ENCODE peak calls at places on chromosomes 11 and 22, in nine cellular contexts. H is mucosa of descending colon; K is stimulated activated CD4-positive, alpha-beta T cell treated with anti-CD3 and anti-CD28 coated beads, Interleukin-1b, Interleukin-23, amount 100 ng/mL, for 1 hour; V is activated CD4-positive, alpha-beta T cell treated with anti-CD3 and anti-CD28 coated beads for 36 hours; Q is mesothelial cell of epicardium; C is CD8-positive, alpha-beta memory T cell; A is iris pigment epithelial cell; Z is activated CD8-positive, alpha-beta memory T cell treated with anti-CD3 and anti-CD28 coated beads for 4 hours; G is cardiac fibroblast. Y is an unnamed sample.

GRCh38 chr11:62140302-62141110 is 16.7 kb downstream of the INCENP start:
- DNase-seq in H (no peak), K (no peak), V (no peak), Q (no peak), C (no peak), A (no peak), Z (no peak), G (no peak), Y (peak)

GRCh38 chr11:110032257-110032656 is 60.9 kb upstream of the ZC3H12C start:
- DNase-seq in H (no peak), K (no peak), V (no peak), Q (no peak), C (no peak), A (no peak), Z (no peak), G (no peak), Y (no peak)

GRCh38 chr11:12771875-12772274 is 97.7 kb downstream of the TEAD1 start:
- DNase-seq in H (no peak), K (no peak), V (no peak), Q (no peak), C (no peak), A (peak), Z (no peak), G (peak), Y (no peak)

GRCh38 chr22:48431014-48431413 is 1396.7 kb downstream of the BRD1 start:
- DNase-seq in H (no peak), K (no peak), V (no peak), Q (no peak), C (no peak), A (no peak), Z (no peak), G (no peak), Y (no peak)

GRCh38 chr22:47453049-47453448 is 690.6 kb downstream of the TBC1D22A start:
- DNase-seq in H (no peak), K (no peak), V (no peak), Q (no peak), C (no peak), A (no peak), Z (no peak), G (no peak), Y (no peak)

GRCh38 chr11:7889985-7890384 is 41.1 kb downstream of the OR10A6 start:
- DNase-seq in H (no peak), K (no peak), V (no peak), Q (no peak), C (no peak), A (no peak), Z (no peak), G (no peak), Y (no peak)

GRCh38 chr22:17114173-17114957 is 6.8 kb downstream of the TMEM121B start:
- DNase-seq in H (no peak), K (no peak), V (no peak), Q (no peak), C (no peak), A (no peak), Z (no peak), G (no peak), Y (no peak)

GRCh38 chr11:16791494-16791961 is 53.1 kb downstream of the C11orf58 start:
- DNase-seq in H (no peak), K (no peak), V (no peak), Q (no peak), C (no peak), A (peak), Z (no peak), G (peak), Y (peak)

GRCh38 chr11:117807482-117808272 is 10.7 kb upstream of the DSCAML1 start:
- DNase-seq in H (peak), K (peak), V (peak), Q (peak), C (peak), A (peak), Z (no peak), G (peak), Y (peak)

GRCh38 chr11:31340903-31341572 is 28.5 kb downstream of the DCDC1 start:
- DNase-seq in H (peak), K (no peak), V (peak), Q (no peak), C (no peak), A (peak), Z (no peak), G (peak), Y (no peak)

GRCh38 chr22:22479999-22480532 is 28.5 kb downstream of the ZNF280B start:
- DNase-seq in H (no peak), K (no peak), V (no peak), Q (no peak), C (no peak), A (peak), Z (no peak), G (no peak), Y (no peak)

GRCh38 chr22:36587289-36588154 is 58.6 kb upstream of the EIF3D start:
- DNase-seq in H (no peak), K (no peak), V (no peak), Q (no peak), C (no peak), A (peak), Z (no peak), G (peak), Y (no peak)

GRCh38 chr22:32823024-32823730 is 21.7 kb downstream of the TIMP3 start:
- DNase-seq in H (peak), K (no peak), V (peak), Q (no peak), C (no peak), A (peak), Z (no peak), G (peak), Y (no peak)

GRCh38 chr11:66080055-66080817 is 10.2 kb downstream of the PACS1 start:
- DNase-seq in H (peak), K (no peak), V (peak), Q (no peak), C (peak), A (peak), Z (peak), G (peak), Y (peak)

GRCh38 chr22:20563464-20563906 is 56.1 kb downstream of the MED15 start:
- DNase-seq in H (no peak), K (no peak), V (peak), Q (no peak), C (no peak), A (no peak), Z (no peak), G (no peak), Y (no peak)

GRCh38 chr11:125071408-125071807 is 8.3 kb downstream of the SLC37A2 start:
- DNase-seq in H (no peak), K (no peak), V (no peak), Q (no peak), C (no peak), A (no peak), Z (no peak), G (no peak), Y (peak)

GRCh38 chr22:30420401-30421178 is 5.0 kb upstream of the MTFP1 start:
- DNase-seq in H (no peak), K (no peak), V (no peak), Q (no peak), C (no peak), A (peak), Z (no peak), G (peak), Y (no peak)

GRCh38 chr22:27537481-27537891 is 264.1 kb downstream of the MN1 start:
- DNase-seq in H (no peak), K (no peak), V (no peak), Q (no peak), C (no peak), A (peak), Z (no peak), G (no peak), Y (no peak)

GRCh38 chr11:73950869-73951710 is at the start of gene DNAJB13:
- DNase-seq in H (peak), K (no peak), V (peak), Q (no peak), C (no peak), A (peak), Z (no peak), G (peak), Y (no peak)

GRCh38 chr22:39363751-39364484 is 14.1 kb downstream of the SYNGR1 start:
- DNase-seq in H (no peak), K (no peak), V (no peak), Q (no peak), C (no peak), A (no peak), Z (no peak), G (no peak), Y (no peak)

GRCh38 chr11:75352417-75353206 is 1.2 kb upstream of the ARRB1 start:
- DNase-seq in H (no peak), K (no peak), V (peak), Q (no peak), C (peak), A (no peak), Z (no peak), G (no peak), Y (no peak)

GRCh38 chr11:9691865-9692264 is 28.0 kb downstream of the SWAP70 start:
- DNase-seq in H (no peak), K (no peak), V (no peak), Q (no peak), C (no peak), A (peak), Z (no peak), G (peak), Y (no peak)

GRCh38 chr11:75773595-75774353 is 5.2 kb downstream of the DGAT2 start:
- DNase-seq in H (peak), K (no peak), V (peak), Q (no peak), C (no peak), A (no peak), Z (no peak), G (no peak), Y (no peak)

GRCh38 chr22:17631076-17631565 is 2.6 kb upstream of the ATP6V1E1 start:
- DNase-seq in H (no peak), K (no peak), V (no peak), Q (no peak), C (no peak), A (no peak), Z (no peak), G (no peak), Y (no peak)

GRCh38 chr22:39530692-39531331 is 1.7 kb downstream of the RPS19BP1 start:
- DNase-seq in H (no peak), K (no peak), V (no peak), Q (no peak), C (no peak), A (peak), Z (no peak), G (peak), Y (no peak)

Y was measured in right atrium auricular region.